ENCODE peak calls at places on chromosomes 7 and 10, in eight cellular contexts. P, O, W, G, M, F, Z and L are unnamed samples.

GRCh38 chr7:95649546-95649945 is 53.2 kb upstream of the PDK4 start:
- DNase-seq in P (no peak), O (peak), W (no peak), G (no peak), M (no peak), F (no peak), Z (no peak), L (no peak)

GRCh38 chr7:1937252-1937605 is 267.2 kb downstream of the ELFN1 start:
- DNase-seq in P (no peak), O (no peak), W (no peak), G (no peak), M (no peak), F (no peak), Z (no peak), L (no peak)

GRCh38 chr10:11663763-11664555 is 52.5 kb upstream of the USP6NL start:
- DNase-seq in P (no peak), O (no peak), W (no peak), G (no peak), M (no peak), F (no peak), Z (no peak), L (no peak)

GRCh38 chr7:104548861-104549260 is 220.5 kb downstream of the LHFPL3 start:
- DNase-seq in P (no peak), O (no peak), W (no peak), G (no peak), M (no peak), F (no peak), Z (peak), L (no peak)

GRCh38 chr7:24504871-24505270 is 68.4 kb upstream of the PALS2 start:
- DNase-seq in P (no peak), O (no peak), W (no peak), G (no peak), M (no peak), F (no peak), Z (no peak), L (no peak)

GRCh38 chr7:132430863-132431822 is 145.1 kb downstream of the PLXNA4 start:
- DNase-seq in P (peak), O (peak), W (no peak), G (peak), M (peak), F (no peak), Z (no peak), L (peak)

GRCh38 chr7:143305423-143306070 is 10.4 kb upstream of the CLCN1 start:
- DNase-seq in P (peak), O (peak), W (peak), G (peak), M (peak), F (peak), Z (peak), L (peak)

GRCh38 chr10:30529373-30529998 is 95.5 kb downstream of the MAP3K8 start:
- DNase-seq in P (no peak), O (no peak), W (no peak), G (no peak), M (no peak), F (no peak), Z (no peak), L (no peak)

GRCh38 chr7:48250441-48250951 is 79.2 kb downstream of the ABCA13 start:
- DNase-seq in P (peak), O (peak), W (no peak), G (peak), M (no peak), F (no peak), Z (no peak), L (peak)

GRCh38 chr10:119270893-119271361 is 63.6 kb downstream of the GRK5 start:
- DNase-seq in P (peak), O (peak), W (no peak), G (no peak), M (peak), F (no peak), Z (no peak), L (peak)

GRCh38 chr10:127649642-127650041 is 87.3 kb upstream of the FOXI2 start:
- DNase-seq in P (no peak), O (no peak), W (no peak), G (no peak), M (no peak), F (peak), Z (peak), L (peak)

GRCh38 chr10:29650552-29650944 is 15.8 kb upstream of the SVIL start:
- DNase-seq in P (no peak), O (no peak), W (no peak), G (no peak), M (no peak), F (no peak), Z (no peak), L (no peak)

GRCh38 chr7:91537260-91538152 is 273.3 kb downstream of the FZD1 start:
- DNase-seq in P (no peak), O (no peak), W (no peak), G (no peak), M (no peak), F (peak), Z (peak), L (no peak)

GRCh38 chr10:86252051-86252450 is 114.5 kb downstream of the GRID1 start:
- DNase-seq in P (no peak), O (no peak), W (no peak), G (no peak), M (no peak), F (peak), Z (no peak), L (no peak)

GRCh38 chr10:69574571-69574978 is 1.4 kb upstream of the NEUROG3 start:
- DNase-seq in P (no peak), O (no peak), W (no peak), G (no peak), M (no peak), F (peak), Z (no peak), L (no peak)

GRCh38 chr7:131959106-131959812 is 402.8 kb upstream of the PODXL start:
- DNase-seq in P (no peak), O (peak), W (no peak), G (peak), M (no peak), F (peak), Z (no peak), L (no peak)

GRCh38 chr7:134078991-134079390 is 48.1 kb upstream of the LRGUK start:
- DNase-seq in P (no peak), O (no peak), W (no peak), G (no peak), M (no peak), F (no peak), Z (no peak), L (no peak)

GRCh38 chr10:110803830-110804338 is 67.8 kb upstream of the PDCD4 start:
- DNase-seq in P (peak), O (peak), W (no peak), G (peak), M (peak), F (peak), Z (peak), L (peak)

GRCh38 chr10:71351628-71352319 is 32.7 kb downstream of the SLC29A3 start:
- DNase-seq in P (no peak), O (no peak), W (no peak), G (no peak), M (no peak), F (no peak), Z (no peak), L (no peak)

GRCh38 chr7:8228766-8229674 is 32.9 kb downstream of the ICA1 start:
- DNase-seq in P (no peak), O (no peak), W (no peak), G (no peak), M (no peak), F (no peak), Z (no peak), L (no peak)

GRCh38 chr7:74398426-74398825 is 55.3 kb upstream of the GTF2IRD1 start:
- DNase-seq in P (no peak), O (no peak), W (no peak), G (no peak), M (no peak), F (no peak), Z (no peak), L (no peak)

GRCh38 chr10:131943021-131943814 is 38.5 kb downstream of the BNIP3 start:
- DNase-seq in P (no peak), O (peak), W (no peak), G (no peak), M (peak), F (peak), Z (peak), L (peak)

GRCh38 chr10:116237260-116237659 is 35.7 kb downstream of the GFRA1 start:
- DNase-seq in P (peak), O (no peak), W (no peak), G (peak), M (no peak), F (no peak), Z (no peak), L (no peak)

GRCh38 chr7:159211540-159212182 is 67.0 kb upstream of the VIPR2 start:
- DNase-seq in P (no peak), O (no peak), W (no peak), G (no peak), M (no peak), F (no peak), Z (no peak), L (no peak)

GRCh38 chr7:15459018-15459621 is 102.7 kb downstream of the AGMO start:
- DNase-seq in P (no peak), O (peak), W (no peak), G (peak), M (no peak), F (no peak), Z (no peak), L (peak)

GRCh38 chr10:121154846-121155245 is 303.7 kb downstream of the WDR11 start:
- DNase-seq in P (no peak), O (no peak), W (no peak), G (no peak), M (no peak), F (no peak), Z (no peak), L (no peak)

GRCh38 chr10:3978174-3978573 is 193.2 kb upstream of the KLF6 start:
- DNase-seq in P (peak), O (peak), W (no peak), G (peak), M (no peak), F (no peak), Z (no peak), L (peak)

GRCh38 chr10:132987671-132988571 is 45.6 kb upstream of the CFAP46 start:
- DNase-seq in P (peak), O (peak), W (no peak), G (peak), M (no peak), F (no peak), Z (no peak), L (peak)

GRCh38 chr7:44218418-44219201 is 17.8 kb downstream of the YKT6 start:
- DNase-seq in P (no peak), O (no peak), W (no peak), G (no peak), M (no peak), F (peak), Z (peak), L (no peak)

GRCh38 chr10:47323087-47323486 is 833 bp downstream of the GDF2 start:
- DNase-seq in P (no peak), O (no peak), W (no peak), G (no peak), M (no peak), F (no peak), Z (no peak), L (no peak)

GRCh38 chr7:251446-252175 is 38.4 kb upstream of the FOXL3 start:
- DNase-seq in P (no peak), O (no peak), W (no peak), G (no peak), M (no peak), F (no peak), Z (no peak), L (no peak)

GRCh38 chr10:50594012-50594411 is 29.7 kb downstream of the SGMS1 start:
- DNase-seq in P (peak), O (peak), W (no peak), G (peak), M (no peak), F (no peak), Z (no peak), L (peak)

GRCh38 chr7:100053201-100053600 is 3.6 kb downstream of the ZSCAN21 start:
- DNase-seq in P (peak), O (peak), W (no peak), G (peak), M (peak), F (peak), Z (peak), L (peak)

GRCh38 chr7:100044719-100045118 is 4.9 kb upstream of the ZSCAN21 start:
- DNase-seq in P (no peak), O (no peak), W (no peak), G (no peak), M (no peak), F (no peak), Z (no peak), L (no peak)

GRCh38 chr7:100051611-100052010 is 2.0 kb downstream of the ZSCAN21 start:
- DNase-seq in P (no peak), O (no peak), W (no peak), G (no peak), M (no peak), F (no peak), Z (no peak), L (no peak)

GRCh38 chr7:100048680-100049079 is 894 bp upstream of the ZSCAN21 start:
- DNase-seq in P (no peak), O (no peak), W (no peak), G (no peak), M (no peak), F (no peak), Z (no peak), L (no peak)

DNA sequence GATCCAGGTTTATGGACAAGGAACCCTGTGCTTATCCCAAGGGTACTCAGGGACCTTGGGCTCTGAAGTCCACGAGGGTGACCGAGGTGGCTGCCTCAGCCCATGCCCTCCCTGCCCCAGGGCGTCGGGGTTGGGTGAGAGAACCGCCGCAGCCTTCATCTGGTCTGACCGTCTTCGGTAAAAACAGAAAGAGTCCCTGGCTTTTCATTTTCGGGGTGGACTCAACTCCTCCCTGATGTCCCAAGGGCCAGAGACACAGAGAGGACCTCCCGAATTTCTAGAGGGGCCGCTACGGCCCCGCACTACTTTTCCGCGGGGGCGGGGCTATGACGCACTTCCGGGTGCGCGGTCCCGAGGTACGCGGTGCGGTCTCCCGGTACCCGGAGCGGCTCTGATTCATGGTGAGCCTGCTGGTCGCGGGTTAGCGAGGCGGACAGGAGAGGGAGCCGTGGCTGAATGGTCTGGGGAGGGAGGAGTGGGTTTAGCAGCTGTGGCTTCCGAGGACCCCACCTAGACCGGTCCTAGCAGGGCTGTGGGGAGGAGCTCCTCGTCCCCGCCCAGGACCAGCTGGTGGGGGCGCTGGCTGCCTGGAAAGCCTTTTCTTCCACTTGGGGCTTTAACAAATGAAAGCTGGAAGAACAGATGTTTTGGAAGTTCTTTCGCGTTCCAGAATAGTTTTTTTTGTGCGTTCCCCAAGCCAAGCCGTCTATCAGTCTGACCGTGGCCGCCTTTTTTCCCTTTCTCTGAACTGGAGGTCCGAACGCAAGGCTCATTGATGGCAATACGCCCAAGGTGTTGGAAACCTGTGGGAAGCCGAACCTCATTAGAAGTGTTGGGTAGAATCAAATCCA is at the start of gene ZSCAN21:
- DNase-seq in P (peak), O (peak), W (peak), G (peak), M (peak), F (peak), Z (peak), L (peak)
- TF ChIP-seq CTCF in P (peak), O (no peak), W (no peak), G (peak), M (peak), F (peak), Z (peak), L (no peak)

DNA sequence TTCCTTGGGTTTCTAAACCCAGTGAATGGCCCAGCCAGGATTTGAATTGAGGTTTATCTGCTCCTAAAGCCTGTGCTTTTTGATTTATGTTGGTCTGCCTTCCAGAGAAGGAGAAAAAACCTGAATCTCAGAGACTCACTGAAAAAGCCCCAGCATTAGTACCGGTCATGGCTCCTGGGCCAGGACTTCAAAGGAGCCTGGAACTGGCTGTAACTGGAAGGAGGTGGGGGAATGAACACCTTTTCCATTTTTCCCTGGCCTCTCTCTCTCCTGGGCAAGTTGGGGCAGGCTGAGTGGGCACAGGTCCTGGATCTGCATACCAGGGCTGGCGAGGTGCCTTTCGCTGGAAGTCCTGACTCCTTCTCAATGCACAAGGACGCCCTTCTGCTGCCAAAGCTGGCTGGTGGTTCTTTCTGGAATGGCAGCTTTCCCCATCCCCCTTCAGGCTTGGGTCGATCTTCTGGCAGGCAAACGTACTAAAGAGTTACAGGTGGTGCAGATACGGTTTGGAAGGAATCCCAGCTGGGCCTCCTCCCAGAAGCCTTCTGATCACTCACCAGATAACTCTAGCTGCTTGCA is 268.2 kb downstream of the PTEN start:
- DNase-seq in P (no peak), O (no peak), W (no peak), G (peak), M (no peak), F (no peak), Z (no peak), L (no peak)
- TF ChIP-seq CTCF in P (no peak), O (no peak), W (no peak), G (no peak), M (no peak), F (no peak), Z (no peak), L (no peak)

GRCh38 chr10:106795619-106796018 is 368.9 kb downstream of the SORCS1 start:
- DNase-seq in P (no peak), O (no peak), W (peak), G (no peak), M (no peak), F (peak), Z (peak), L (peak)
- TF ChIP-seq CTCF in P (no peak), O (no peak), W (peak), G (no peak), M (no peak), F (peak), Z (peak), L (peak)

DNA sequence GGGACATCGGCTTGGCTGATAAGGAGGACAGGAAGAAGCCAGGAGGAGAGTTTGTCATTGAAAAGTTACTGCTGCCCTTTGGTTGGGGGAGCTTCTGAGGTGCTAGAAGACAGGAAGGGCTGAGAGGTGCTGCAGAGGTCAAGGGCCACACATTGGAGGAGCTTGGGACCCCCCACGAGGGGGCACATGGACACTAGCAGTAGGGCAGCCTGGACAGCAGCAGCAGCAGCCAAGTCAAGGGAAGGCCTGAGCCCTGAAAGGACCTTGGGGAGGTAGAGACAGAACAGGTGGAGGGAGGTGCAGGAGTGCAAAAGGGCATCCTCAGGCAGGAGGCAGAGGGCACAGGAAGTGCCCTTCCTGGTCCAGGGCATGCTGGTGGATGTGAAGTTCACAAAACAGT is 439.7 kb upstream of the IGFBP3 start:
- DNase-seq in P (no peak), O (no peak), W (no peak), G (no peak), M (no peak), F (peak), Z (peak), L (no peak)
- TF ChIP-seq CTCF in P (no peak), O (no peak), W (no peak), G (no peak), M (no peak), F (no peak), Z (no peak), L (no peak)